ENCODE peak calls at places on chromosomes 4 and X, in six cellular contexts. G is AG04450, Y is K562, S is foreskin keratinocyte, P is cardiac muscle cell, J is psoas muscle. Q is an unnamed sample.

GRCh38 chr4:142043509-142043908 is 407.1 kb downstream of the IL15 start:
- DNase-seq in S (no peak), G (peak), J (no peak), Y (no peak), P (no peak), Q (no peak)

GRCh38 chr4:77782102-77782835 is 36.9 kb downstream of the CNOT6L start:
- DNase-seq in P (no peak), J (no peak), Y (no peak), S (no peak), G (no peak), Q (no peak)

GRCh38 chr4:123244233-123244632 is 152.4 kb upstream of the SPRY1 start:
- DNase-seq in P (no peak), Y (no peak), G (no peak), J (peak), S (peak), Q (peak)

GRCh38 chr4:185773419-185773818 is 38.6 kb downstream of the SORBS2 start:
- DNase-seq in G (no peak), Y (no peak), S (no peak), P (peak), J (peak), Q (no peak)

GRCh38 chr4:8615921-8616787 is 23.6 kb downstream of the CPZ start:
- DNase-seq in G (no peak), Y (no peak), J (no peak), S (no peak), P (no peak), Q (no peak)

GRCh38 chr4:82899339-82899738 is 1.2 kb upstream of the THAP9 start:
- DNase-seq in Y (no peak), S (no peak), J (no peak), G (no peak), P (no peak), Q (no peak)

GRCh38 chr4:89069481-89069880 is 12.5 kb upstream of the FAM13A start:
- DNase-seq in J (no peak), S (no peak), P (no peak), G (no peak), Y (no peak), Q (no peak)

GRCh38 chr4:145285928-145286327 is 105.5 kb upstream of the OTUD4 start:
- DNase-seq in P (no peak), S (no peak), G (no peak), Y (no peak), J (no peak), Q (peak)

GRCh38 chrX:150094996-150095395 is 156.7 kb upstream of the EOLA2 start:
- DNase-seq in S (no peak), P (no peak), G (no peak), J (no peak), Y (no peak), Q (peak)

GRCh38 chrX:31130457-31131215 is 58.8 kb upstream of the FTHL17 start:
- DNase-seq in P (no peak), J (no peak), S (no peak), Y (no peak), G (no peak), Q (no peak)

GRCh38 chr4:128601992-128602695 is 207.4 kb upstream of the JADE1 start:
- DNase-seq in S (no peak), Y (peak), J (no peak), P (no peak), G (no peak), Q (no peak)

GRCh38 chrX:70434914-70435586 is 9.6 kb upstream of the DLG3 start:
- DNase-seq in G (no peak), Y (no peak), S (no peak), J (peak), P (peak), Q (no peak)

GRCh38 chrX:17361620-17362019 is 13.4 kb upstream of the NHS start:
- DNase-seq in J (no peak), Y (peak), G (no peak), S (no peak), P (no peak), Q (no peak)

GRCh38 chrX:41688835-41689234 is at the start of gene GPR34:
- DNase-seq in Y (no peak), P (no peak), G (no peak), J (no peak), S (no peak), Q (no peak)

GRCh38 chr4:47287735-47288134 is 175.8 kb downstream of the COMMD8 start:
- DNase-seq in P (no peak), S (peak), G (peak), Y (no peak), J (no peak), Q (no peak)

GRCh38 chrX:10199212-10199611 is 42.4 kb downstream of the CLCN4 start:
- DNase-seq in J (peak), G (no peak), S (no peak), P (no peak), Y (no peak), Q (no peak)

GRCh38 chr4:2834001-2834921 is 9.4 kb upstream of the ADD1 start:
- DNase-seq in P (no peak), J (no peak), Y (no peak), S (no peak), G (no peak), Q (no peak)

GRCh38 chr4:152308925-152309324 is 227.0 kb downstream of the FBXW7 start:
- DNase-seq in S (no peak), G (no peak), P (no peak), J (no peak), Y (no peak), Q (no peak)

GRCh38 chr4:102342404-102343074 is 2.7 kb downstream of the SLC39A8 start:
- DNase-seq in Y (no peak), G (no peak), P (peak), S (no peak), J (no peak), Q (no peak)

GRCh38 chr4:93317571-93317970 is 511.0 kb upstream of the ATOH1 start:
- DNase-seq in J (no peak), S (no peak), Y (no peak), G (no peak), P (no peak), Q (peak)

GRCh38 chr4:72987741-72988729 is 81.5 kb downstream of the COX18 start:
- DNase-seq in G (no peak), Y (no peak), P (no peak), S (no peak), J (no peak), Q (no peak)

GRCh38 chr4:84530449-84530848 is 31.4 kb upstream of the NKX6-1 start:
- DNase-seq in G (no peak), P (no peak), Y (no peak), S (no peak), J (no peak), Q (no peak)

GRCh38 chr4:177728361-177729152 is 286.3 kb upstream of the AGA start:
- DNase-seq in G (no peak), Y (no peak), J (no peak), S (peak), P (no peak), Q (peak)

GRCh38 chrX:124260845-124261244 is 71.6 kb upstream of the TEX13D start:
- DNase-seq in G (no peak), J (no peak), Y (no peak), S (no peak), P (no peak), Q (no peak)

GRCh38 chr4:4693258-4693657 is 151.4 kb upstream of the STX18 start:
- DNase-seq in G (no peak), S (no peak), J (no peak), Y (no peak), P (no peak), Q (peak)

GRCh38 chrX:148593987-148594386 is 93.6 kb downstream of the AFF2 start:
- DNase-seq in G (no peak), J (no peak), S (no peak), P (no peak), Y (no peak), Q (no peak)

GRCh38 chr4:146340798-146341197 is 126.5 kb downstream of the REELD1 start:
- DNase-seq in S (no peak), P (peak), J (no peak), G (no peak), Y (no peak), Q (peak)

GRCh38 chr4:10715696-10716095 is 31.1 kb upstream of the CLNK start:
- DNase-seq in Y (no peak), S (no peak), J (no peak), G (no peak), P (no peak), Q (no peak)

GRCh38 chr4:149521611-149522010 is 294.0 kb downstream of the IQCM start:
- DNase-seq in P (no peak), G (no peak), Y (no peak), S (no peak), J (no peak), Q (peak)

GRCh38 chrX:118353081-118353850 is 7.4 kb downstream of the WDR44 start:
- DNase-seq in Y (no peak), P (no peak), J (no peak), S (no peak), G (no peak), Q (peak)

GRCh38 chr4:99378876-99379275 is 26.3 kb upstream of the ADH1C start:
- DNase-seq in J (no peak), Y (no peak), G (no peak), S (no peak), P (no peak), Q (no peak)

GRCh38 chrX:106716463-106716862 is 10.0 kb upstream of the RNF128 start:
- DNase-seq in Y (no peak), P (no peak), J (no peak), G (no peak), S (no peak), Q (no peak)

GRCh38 chr4:164134388-164134787 is 619.5 kb upstream of the SMIM31 start:
- DNase-seq in P (no peak), S (no peak), J (no peak), Y (no peak), G (no peak), Q (no peak)

GRCh38 chr4:54384563-54384962 is 155.5 kb downstream of the PDGFRA start:
- DNase-seq in S (no peak), P (peak), J (no peak), Y (no peak), G (no peak), Q (peak)

GRCh38 chr4:185846550-185847210 is 34.7 kb upstream of the SORBS2 start:
- DNase-seq in S (no peak), J (no peak), P (no peak), G (no peak), Y (no peak), Q (no peak)

GRCh38 chrX:13099121-13099520 is 54.7 kb upstream of the FAM9C start:
- DNase-seq in G (no peak), S (no peak), P (no peak), J (no peak), Y (no peak), Q (no peak)
- H3K27ac ChIP-seq in G (no peak), S (peak), P (no peak), J (no peak), Y (no peak), Q (no peak)

GRCh38 chrX:81414630-81415029 is 212.7 kb downstream of the SH3BGRL start:
- DNase-seq in P (no peak), G (no peak), J (no peak), Y (no peak), S (no peak), Q (no peak)
- TF ChIP-seq CTCF in P (no peak), G (peak), J (peak), Y (no peak), S (no peak), Q (no peak)

DNA sequence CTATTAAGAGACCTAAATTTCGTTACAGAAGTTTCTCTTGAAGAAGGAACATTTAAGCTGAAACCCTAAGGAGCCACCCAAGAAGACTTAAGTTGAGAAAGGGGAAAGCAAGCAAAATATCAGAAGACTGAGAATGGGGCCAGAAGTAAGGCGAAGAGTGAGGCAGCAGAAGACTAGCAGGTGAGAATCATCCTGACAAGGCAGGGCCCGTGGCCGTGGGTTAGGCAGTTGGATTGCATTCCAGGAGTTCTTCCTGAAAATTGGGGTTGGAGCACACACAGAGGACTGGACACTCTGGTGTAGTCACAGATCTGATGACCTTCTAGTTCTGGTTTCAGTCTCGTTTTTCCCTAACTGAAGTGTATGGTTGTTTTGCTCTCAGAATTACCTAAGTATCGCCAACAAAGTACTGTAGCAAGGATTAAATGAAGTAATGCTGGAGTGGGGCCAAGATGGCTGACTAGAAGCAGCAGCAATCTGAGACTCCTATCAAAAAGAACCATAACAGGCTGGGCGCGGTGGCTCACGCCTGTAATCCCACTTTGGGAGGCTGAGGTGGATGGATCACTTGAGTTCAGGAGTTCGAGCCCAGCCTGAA is 94.4 kb upstream of the GUCY1A1 start:
- DNase-seq in G (no peak), J (no peak), P (no peak), S (no peak), Y (no peak), Q (no peak)
- H3K27ac ChIP-seq in G (no peak), J (no peak), P (no peak), S (no peak), Y (no peak), Q (no peak)

GRCh38 chrX:129682979-129683378 is 28.2 kb upstream of the APLN start:
- DNase-seq in S (no peak), P (no peak), Y (no peak), G (no peak), J (no peak), Q (no peak)

GRCh38 chrX:129679856-129680255 is 25.1 kb upstream of the APLN start:
- DNase-seq in P (no peak), G (no peak), S (peak), Y (no peak), J (no peak), Q (peak)

GRCh38 chrX:129678881-129679195 is 24.1 kb upstream of the APLN start:
- DNase-seq in G (no peak), S (no peak), J (no peak), P (no peak), Y (no peak), Q (no peak)

DNA sequence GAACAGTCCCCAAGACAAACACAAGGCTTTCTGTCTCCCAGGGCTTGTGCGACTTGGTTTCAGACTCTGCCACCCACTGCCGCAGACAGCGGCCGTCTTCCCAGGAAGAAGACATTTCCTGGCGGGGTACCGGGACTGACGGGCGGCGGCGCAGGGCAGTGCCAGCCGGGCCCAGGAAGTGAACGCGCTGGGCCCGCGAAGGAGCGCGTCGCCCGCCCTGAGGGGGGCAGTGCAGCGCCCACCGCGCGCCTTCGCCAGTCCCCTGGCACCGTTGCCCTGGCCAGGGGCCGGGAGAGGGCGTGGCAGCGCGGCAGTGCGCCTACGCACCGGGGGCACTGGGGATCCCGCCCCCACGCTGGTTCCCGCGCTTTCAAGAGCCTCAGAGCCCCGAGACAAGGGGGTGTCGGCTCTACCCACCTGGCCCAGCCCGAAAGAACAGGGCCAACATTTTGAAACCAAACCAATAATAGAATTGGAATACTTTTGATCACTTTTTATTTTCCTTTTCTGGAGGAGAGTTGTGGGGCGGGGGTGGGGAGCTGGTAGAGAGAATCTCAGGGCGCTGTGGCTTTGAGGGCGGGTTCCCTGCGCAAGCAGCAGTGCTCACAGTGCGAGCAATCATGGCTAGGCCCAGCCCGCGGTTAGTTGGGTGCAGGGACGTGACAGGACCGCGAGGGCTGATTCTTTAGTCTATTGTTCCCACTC is 23.6 kb upstream of the APLN start:
- DNase-seq in G (no peak), J (peak), Y (no peak), S (no peak), P (no peak), Q (no peak)
- TF ChIP-seq CTCF in G (no peak), J (peak), Y (no peak), S (peak), P (peak), Q (peak)

GRCh38 chr4:124757121-124757520 is 44.6 kb upstream of the ANKRD50 start:
- DNase-seq in P (no peak), S (peak), G (no peak), J (no peak), Y (no peak), Q (peak)
- H3K27ac ChIP-seq in P (no peak), S (no peak), G (no peak), J (no peak), Y (no peak), Q (no peak)

GRCh38 chrX:49075347-49075746 is 1.5 kb upstream of the PRAF2 start:
- DNase-seq in Y (no peak), G (no peak), S (no peak), J (no peak), P (no peak), Q (no peak)
- TF ChIP-seq CTCF in Y (no peak), G (no peak), S (no peak), J (no peak), P (no peak), Q (no peak)

GRCh38 chr4:68718447-68719074 is 48.1 kb upstream of the UGT2B15 start:
- DNase-seq in S (no peak), Y (no peak), P (no peak), J (no peak), G (no peak), Q (no peak)

GRCh38 chr4:68717999-68718398 is 47.5 kb upstream of the UGT2B15 start:
- DNase-seq in S (no peak), G (no peak), J (no peak), P (no peak), Y (no peak), Q (no peak)

GRCh38 chr4:68724922-68725321 is 54.5 kb upstream of the UGT2B15 start:
- DNase-seq in S (no peak), Y (no peak), J (no peak), G (no peak), P (no peak), Q (no peak)

GRCh38 chr4:68724426-68724825 is 54.0 kb upstream of the UGT2B15 start:
- DNase-seq in J (no peak), S (no peak), G (no peak), P (no peak), Y (no peak), Q (no peak)

DNA sequence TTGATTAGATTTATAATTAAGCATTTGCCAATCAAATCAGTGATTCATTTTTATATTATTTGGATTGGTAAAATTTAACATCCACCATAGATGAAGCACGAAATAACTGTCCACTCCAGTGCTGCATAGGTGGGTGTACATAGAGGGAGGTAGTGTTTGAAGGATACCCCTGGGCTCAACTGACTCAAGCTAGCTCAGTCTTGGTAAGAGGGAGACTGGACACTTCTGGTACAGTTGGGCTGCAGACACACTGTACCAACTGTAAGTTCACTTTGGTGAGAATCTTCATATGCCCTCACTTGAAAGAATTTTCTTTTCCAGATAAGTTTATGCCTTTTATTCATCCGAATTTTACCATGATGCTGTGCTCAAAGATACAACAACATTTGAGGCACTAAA is 48.6 kb upstream of the UGT2B15 start:
- DNase-seq in Y (no peak), J (no peak), G (no peak), P (no peak), S (no peak), Q (no peak)
- H3K27ac ChIP-seq in Y (no peak), J (no peak), G (no peak), P (no peak), S (no peak), Q (no peak)

GRCh38 chrX:19666950-19667349 is 151.6 kb upstream of the MAP3K15 start:
- DNase-seq in J (no peak), S (no peak), G (no peak), P (no peak), Y (no peak), Q (no peak)
- TF ChIP-seq CTCF in J (no peak), S (no peak), G (no peak), P (no peak), Y (no peak), Q (no peak)

GRCh38 chr4:132998585-132999230 is 150.4 kb upstream of the PCDH10 start:
- DNase-seq in G (no peak), Y (no peak), S (no peak), J (no peak), P (no peak), Q (no peak)
- H3K27ac ChIP-seq in G (no peak), Y (no peak), S (no peak), J (no peak), P (no peak), Q (no peak)